ENCODE peak calls at places on chromosomes 1 and 21, in six cellular contexts. C, U, G, H, D and P are unnamed samples.

GRCh38 chr1:94395231-94395630 is 23.0 kb upstream of the ABCD3 start:
- DNase-seq in U (no peak), D (no peak), C (no peak), H (no peak), G (no peak), P (no peak)

GRCh38 chr21:45994086-45994661 is 12.6 kb downstream of the COL6A1 start:
- DNase-seq in D (peak), C (no peak), G (no peak), H (no peak), U (peak), P (no peak)

GRCh38 chr1:43671193-43671592 is 21.2 kb downstream of the KDM4A start:
- DNase-seq in U (no peak), G (no peak), C (no peak), D (no peak), H (no peak), P (no peak)

GRCh38 chr1:66944330-66945274 is 19.8 kb downstream of the MIER1 start:
- DNase-seq in C (no peak), G (peak), U (peak), H (no peak), D (no peak), P (no peak)

GRCh38 chr1:46528297-46528955 is 23.0 kb downstream of the KNCN start:
- DNase-seq in D (no peak), U (no peak), H (no peak), C (no peak), G (no peak), P (no peak)

GRCh38 chr1:211326528-211327340 is at the start of gene TRAF5:
- DNase-seq in H (no peak), D (peak), C (peak), G (no peak), U (peak), P (peak)

GRCh38 chr1:240747907-240748306 is 136.0 kb upstream of the GREM2 start:
- DNase-seq in H (no peak), D (no peak), U (no peak), G (no peak), C (no peak), P (no peak)

GRCh38 chr1:38243106-38243505 is 196.5 kb upstream of the POU3F1 start:
- DNase-seq in G (no peak), H (no peak), D (no peak), C (peak), U (no peak), P (no peak)

GRCh38 chr1:3730556-3731247 is 21.5 kb upstream of the CCDC27 start:
- DNase-seq in D (no peak), H (no peak), C (no peak), G (no peak), U (no peak), P (no peak)

GRCh38 chr1:169214598-169214997 is 108.1 kb downstream of the ATP1B1 start:
- DNase-seq in H (no peak), C (no peak), G (no peak), U (no peak), D (no peak), P (no peak)

GRCh38 chr1:192610114-192610958 is 25.6 kb upstream of the RGS13 start:
- DNase-seq in G (no peak), U (no peak), H (no peak), D (no peak), C (no peak), P (peak)

GRCh38 chr1:31703431-31704260 is at the start of gene COL16A1:
- DNase-seq in U (peak), C (no peak), H (no peak), G (no peak), D (peak), P (no peak)

GRCh38 chr1:119954476-119955422 is 58.4 kb upstream of the ADAM30 start:
- DNase-seq in C (no peak), D (no peak), U (no peak), G (no peak), H (no peak), P (no peak)

GRCh38 chr1:38559180-38559874 is 300.2 kb downstream of the RRAGC start:
- DNase-seq in G (no peak), C (peak), H (no peak), U (no peak), D (peak), P (peak)

GRCh38 chr1:100767176-100767876 is 47.8 kb downstream of the VCAM1 start:
- DNase-seq in C (no peak), D (no peak), H (no peak), G (peak), U (no peak), P (no peak)

GRCh38 chr1:247266053-247266452 is 10.2 kb downstream of the VN1R5 start:
- DNase-seq in D (no peak), G (no peak), U (no peak), H (no peak), C (no peak), P (no peak)

GRCh38 chr1:221655766-221656305 is 86.1 kb downstream of the DUSP10 start:
- DNase-seq in C (no peak), H (no peak), G (no peak), D (no peak), U (no peak), P (no peak)

GRCh38 chr1:235093013-235093618 is 35.5 kb downstream of the TOMM20 start:
- DNase-seq in G (no peak), H (no peak), D (peak), U (no peak), C (no peak), P (no peak)

GRCh38 chr1:156336242-156336641 is 1.9 kb downstream of the CCT3 start:
- DNase-seq in C (no peak), H (no peak), G (no peak), U (no peak), D (no peak), P (no peak)

GRCh38 chr21:41229527-41230248 is 61.7 kb downstream of the BACE2 start:
- DNase-seq in G (no peak), D (no peak), H (no peak), U (no peak), C (no peak), P (no peak)

GRCh38 chr1:111690306-111690617 is 48.9 kb downstream of the INKA2 start:
- DNase-seq in U (peak), C (no peak), G (peak), H (no peak), D (no peak), P (no peak)

GRCh38 chr1:53559391-53559815 is 100.2 kb downstream of the DMRTB1 start:
- DNase-seq in D (peak), C (no peak), U (peak), G (no peak), H (no peak), P (no peak)

GRCh38 chr1:14778882-14779594 is 180.6 kb downstream of the KAZN start:
- DNase-seq in C (peak), U (no peak), D (peak), H (no peak), G (no peak), P (no peak)

GRCh38 chr1:115329965-115330364 is 8.1 kb downstream of the NGF start:
- DNase-seq in H (no peak), D (no peak), U (no peak), C (no peak), G (no peak), P (no peak)

GRCh38 chr1:8976896-8977295 is 31.2 kb downstream of the CA6 start:
- DNase-seq in U (no peak), G (no peak), C (no peak), D (no peak), H (no peak), P (no peak)

GRCh38 chr1:196598902-196599301 is 9.3 kb downstream of the KCNT2 start:
- DNase-seq in D (no peak), U (no peak), C (no peak), H (no peak), G (no peak), P (no peak)

GRCh38 chr1:220274122-220274855 is 2.0 kb upstream of the RAB3GAP2 start:
- DNase-seq in D (no peak), G (peak), C (no peak), U (peak), H (no peak), P (no peak)

GRCh38 chr1:153866045-153866850 is 56.5 kb downstream of the GATAD2B start:
- DNase-seq in D (no peak), U (no peak), C (no peak), H (no peak), G (peak), P (no peak)

GRCh38 chr21:45954271-45954670 is 27.3 kb upstream of the COL6A1 start:
- DNase-seq in H (no peak), U (peak), D (no peak), C (no peak), G (no peak), P (no peak)

GRCh38 chr1:160410412-160411005 is 10.1 kb downstream of the VANGL2 start:
- DNase-seq in H (peak), C (no peak), D (no peak), U (no peak), G (no peak), P (no peak)

GRCh38 chr1:2595812-2596529 is 9.4 kb downstream of the PRXL2B start:
- DNase-seq in H (no peak), C (no peak), D (peak), G (no peak), U (peak), P (no peak)

GRCh38 chr1:33636209-33636608 is 163.8 kb downstream of the ZSCAN20 start:
- DNase-seq in C (no peak), G (no peak), U (no peak), D (no peak), H (no peak), P (no peak)

GRCh38 chr1:32876341-32877210 is 5.9 kb upstream of the FNDC5 start:
- DNase-seq in D (peak), H (peak), G (no peak), U (no peak), C (peak), P (peak)

GRCh38 chr21:25385912-25386474 is 221.3 kb downstream of the MRPL39 start:
- DNase-seq in G (peak), C (no peak), H (peak), U (no peak), D (no peak), P (peak)

GRCh38 chr1:53734650-53735211 is 4.2 kb downstream of the GLIS1 start:
- DNase-seq in D (no peak), C (no peak), G (peak), H (no peak), U (no peak), P (no peak)

GRCh38 chr1:225999912-226000337 is 782 bp upstream of the SDE2 start:
- DNase-seq in U (no peak), H (no peak), D (no peak), C (no peak), G (no peak), P (peak)

GRCh38 chr1:22903113-22903512 is 69.6 kb downstream of the LACTBL1 start:
- DNase-seq in U (no peak), H (no peak), D (no peak), C (no peak), G (no peak), P (no peak)

GRCh38 chr1:10122926-10123325 is 87.4 kb upstream of the KIF1B start:
- DNase-seq in D (no peak), G (no peak), U (peak), H (no peak), C (no peak), P (no peak)

GRCh38 chr1:200512191-200512590 is 102.4 kb upstream of the ZNF281 start:
- DNase-seq in U (no peak), G (peak), D (no peak), H (no peak), C (no peak), P (no peak)

GRCh38 chr1:59290173-59290954 is 6.5 kb upstream of the FGGY start:
- DNase-seq in C (no peak), U (no peak), G (no peak), H (no peak), D (peak), P (no peak)